ENCODE peak calls at places on chromosomes 2 and 18, in five cellular contexts. H is HFFc6, E is T-helper 22 cell, Y is Karpas-422, Q is neural crest cell. M is an unnamed sample.

GRCh38 chr2:8543065-8543411 is 138.8 kb upstream of the ID2 start:
- DNase-seq in H (no peak), E (peak), Y (no peak), Q (no peak), M (no peak)

GRCh38 chr2:232502901-232503791 is 15.5 kb upstream of the ECEL1 start:
- DNase-seq in H (no peak), E (peak), Y (no peak), Q (peak), M (no peak)

GRCh38 chr2:133421516-133422324 is 146.5 kb downstream of the NCKAP5 start:
- DNase-seq in H (no peak), E (no peak), Y (peak), Q (no peak), M (peak)

GRCh38 chr2:8310557-8311455 is 371.1 kb upstream of the ID2 start:
- DNase-seq in H (no peak), E (no peak), Y (no peak), Q (no peak), M (no peak)

GRCh38 chr2:59490994-59491393 is 1062.5 kb downstream of the BCL11A start:
- DNase-seq in H (no peak), E (no peak), Y (no peak), Q (no peak), M (no peak)

GRCh38 chr2:20585710-20586378 is 65.1 kb downstream of the HS1BP3 start:
- DNase-seq in H (no peak), E (no peak), Y (no peak), Q (no peak), M (no peak)

GRCh38 chr18:5214583-5215351 is 17.7 kb upstream of the AKAIN1 start:
- DNase-seq in H (no peak), E (no peak), Y (no peak), Q (no peak), M (no peak)

GRCh38 chr2:226427538-226428307 is 371.9 kb downstream of the IRS1 start:
- DNase-seq in H (peak), E (no peak), Y (no peak), Q (no peak), M (peak)

GRCh38 chr18:58529714-58530354 is 99.1 kb downstream of the ALPK2 start:
- DNase-seq in H (peak), E (peak), Y (peak), Q (peak), M (peak)

GRCh38 chr2:24513266-24513665 is 22.2 kb downstream of the NCOA1 start:
- DNase-seq in H (no peak), E (no peak), Y (no peak), Q (no peak), M (no peak)

GRCh38 chr2:138122891-138123290 is 158.6 kb downstream of the HNMT start:
- DNase-seq in H (no peak), E (no peak), Y (no peak), Q (no peak), M (peak)

M was measured in HT1080.